ENCODE peak calls at places on chromosomes 4 and X, in nine cellular contexts. O is GM04504; T is OCI-LY7; W is MM.1S; S is WTC11; A is DMS153; N is COLO829; I is hypothalamus; M is activated naive CD4-positive, alpha-beta T cell treated with anti-CD3 and anti-CD28 coated beads, Interleukin-2, amount 10 ng/mL, durations not matched to agents 7 days and 5 days. L is an unnamed sample.

GRCh38 chr4:114673306-114673705 is 74.7 kb downstream of the UGT8 start:
- DNase-seq in O (no peak), T (no peak), W (no peak), S (no peak), A (no peak), N (no peak), I (no peak), M (no peak), L (no peak)

GRCh38 chr4:42844422-42844821 is 48.1 kb upstream of the GRXCR1 start:
- DNase-seq in O (no peak), T (no peak), W (no peak), S (no peak), A (no peak), N (no peak), I (no peak), M (no peak), L (no peak)

GRCh38 chrX:13855689-13856425 is 39.0 kb upstream of the GPM6B start:
- DNase-seq in O (no peak), T (no peak), W (peak; percentile 27), S (no peak), A (no peak), N (no peak), I (no peak), M (no peak), L (no peak)

GRCh38 chr4:138259801-138260200 is 17.7 kb upstream of the SLC7A11 start:
- DNase-seq in O (no peak), T (no peak), W (no peak), S (no peak), A (peak; percentile 28), N (peak; percentile 83), I (no peak), M (no peak), L (no peak)

GRCh38 chr4:174154455-174154854 is 129.0 kb downstream of the FBXO8 start:
- DNase-seq in O (no peak), T (no peak), W (no peak), S (no peak), A (no peak), N (peak; percentile 48), I (no peak), M (no peak), L (no peak)

GRCh38 chr4:140130677-140131076 is 23.3 kb downstream of the MAML3 start:
- DNase-seq in O (no peak), T (no peak), W (no peak), S (no peak), A (no peak), N (no peak), I (no peak), M (no peak), L (no peak)

GRCh38 chr4:28435346-28435745 is 1574.7 kb downstream of the STIM2 start:
- DNase-seq in O (no peak), T (no peak), W (no peak), S (no peak), A (no peak), N (no peak), I (no peak), M (no peak), L (no peak)

GRCh38 chr4:113882668-113883067 is 96.8 kb downstream of the ARSJ start:
- DNase-seq in O (no peak), T (no peak), W (peak; percentile 25), S (no peak), A (no peak), N (no peak), I (no peak), M (no peak), L (no peak)

GRCh38 chr4:25977397-25978170 is 63.6 kb downstream of the SMIM20 start:
- DNase-seq in O (no peak), T (no peak), W (no peak), S (no peak), A (no peak), N (no peak), I (no peak), M (no peak), L (no peak)

GRCh38 chr4:113358784-113359183 is 309.3 kb downstream of the ANK2 start:
- DNase-seq in O (no peak), T (peak; percentile 3), W (no peak), S (no peak), A (no peak), N (no peak), I (no peak), M (no peak), L (no peak)

GRCh38 chr4:19298998-19299397 is 952.7 kb upstream of the SLIT2 start:
- DNase-seq in O (peak; percentile 38), T (no peak), W (no peak), S (no peak), A (no peak), N (peak; percentile 13), I (no peak), M (no peak), L (no peak)

GRCh38 chrX:119734897-119735339 is 23.5 kb upstream of the SOWAHD start:
- DNase-seq in O (no peak), T (no peak), W (no peak), S (no peak), A (peak; percentile 48), N (no peak), I (peak; percentile 0), M (no peak), L (no peak)

GRCh38 chrX:110408949-110409588 is 50.4 kb downstream of the RTL9 start:
- DNase-seq in O (no peak), T (no peak), W (no peak), S (no peak), A (no peak), N (no peak), I (no peak), M (no peak), L (no peak)

L was measured in dorsolateral prefrontal cortex.